ENCODE peak calls at places on chromosomes 11 and 22, in six cellular contexts. F is IMR-90; V is psoas muscle; H is A549; K is tibial nerve; D is CD8-positive, alpha-beta T cell. T is an unnamed sample. For H3K9me3, the result is how much of the 10 kb centered on the place peaks cover.

GRCh38 chr11:64119748-64120147 is 46.2 kb downstream of the MACROD1 start:
- DNase-seq in D (no peak), F (no peak), H (no peak), V (no peak), K (no peak), T (no peak)

GRCh38 chr11:75582935-75583709 is 21.1 kb downstream of the SERPINH1 start:
- DNase-seq in K (peak), H (peak), V (peak), D (peak), F (peak), T (peak)

GRCh38 chr11:121472310-121472709 is 19.5 kb upstream of the SORL1-AS1 start:
- DNase-seq in H (no peak), F (no peak), K (no peak), V (no peak), D (no peak), T (no peak)

GRCh38 chr11:70419307-70420007 is 21.1 kb downstream of the CTTN start:
- DNase-seq in K (no peak), V (no peak), F (no peak), D (no peak), H (no peak), T (no peak)

GRCh38 chr11:90803366-90803765 is 580.5 kb upstream of the CHORDC1 start:
- DNase-seq in D (no peak), F (no peak), K (no peak), H (no peak), V (no peak), T (no peak)

GRCh38 chr22:50473088-50473487 is 1.7 kb downstream of the SBF1 start:
- DNase-seq in D (no peak), V (no peak), H (peak), K (no peak), F (no peak), T (no peak)

GRCh38 chr11:7657306-7658025 is 15.8 kb downstream of the CYB5R2 start:
- DNase-seq in K (no peak), H (peak), F (peak), D (no peak), V (peak), T (no peak)

GRCh38 chr22:42926034-42926433 is 69.0 kb upstream of the ARFGAP3 start:
- DNase-seq in D (no peak), F (no peak), K (no peak), V (no peak), H (no peak), T (no peak)

GRCh38 chr11:2150206-2150847 is 10.7 kb downstream of the INS start:
- DNase-seq in D (no peak), V (no peak), F (peak), H (peak), K (no peak), T (no peak)

GRCh38 chr11:113841691-113842090 is 33.7 kb downstream of the USP28 start:
- DNase-seq in F (no peak), D (no peak), V (no peak), K (no peak), H (no peak), T (no peak)

GRCh38 chr11:55345306-55345705 is 2.3 kb downstream of the OR4A16 start:
- DNase-seq in H (no peak), F (no peak), D (no peak), K (no peak), V (no peak), T (no peak)
- H3K9me3 ChIP-seq in H (under half), F (under half), D (under half), K (under half), V (under half), T (under half)

DNA sequence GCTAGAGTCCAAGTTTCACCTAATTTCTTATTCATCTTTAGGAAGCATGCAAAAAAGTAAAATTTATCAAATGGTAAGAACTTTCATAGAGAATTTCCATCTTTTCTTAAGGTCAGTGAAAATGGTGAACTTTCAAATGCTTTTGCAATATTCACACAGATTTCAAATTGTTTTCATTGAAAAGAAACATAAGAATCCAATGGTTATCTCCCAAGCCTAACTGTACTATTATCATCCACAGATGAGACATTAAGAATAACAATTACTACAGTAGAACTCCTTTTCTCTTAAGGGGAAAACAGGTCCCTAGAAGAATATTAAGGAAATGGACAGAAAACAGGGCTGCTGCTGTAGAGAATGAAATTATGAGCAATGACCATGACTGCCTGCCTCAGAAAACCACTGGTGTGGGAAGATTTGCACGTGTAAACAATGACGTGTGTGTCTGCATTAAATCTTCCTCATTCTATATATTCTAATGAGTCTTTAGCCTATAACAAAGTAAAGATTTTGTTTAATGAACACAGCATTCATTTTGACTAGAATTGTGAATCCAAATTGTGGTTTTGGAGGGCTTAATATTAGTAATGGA is 1171.1 kb downstream of the LRRC4C start:
- DNase-seq in H (no peak), V (no peak), K (no peak), D (no peak), F (no peak), T (no peak)
- H3K27ac ChIP-seq in H (no peak), V (no peak), K (no peak), D (no peak), F (no peak), T (no peak)

GRCh38 chr11:31799036-31799793 is 11.9 kb downstream of the PAX6 start:
- DNase-seq in D (no peak), V (no peak), K (no peak), H (no peak), F (no peak), T (no peak)
- H3K9me3 ChIP-seq in D (under half), V (under half), K (under half), H (under half), F (under half), T (under half)

GRCh38 chr11:44823920-44824704 is 97.3 kb downstream of the TSPAN18 start:
- DNase-seq in H (no peak), F (no peak), V (no peak), K (no peak), D (no peak), T (no peak)
- H3K27ac ChIP-seq in H (no peak), F (no peak), V (no peak), K (no peak), D (no peak), T (no peak)